ENCODE peak calls at places on chromosomes 7 and 10, in six cellular contexts. Q is dorsolateral prefrontal cortex, R is Panc1, S is brain microvascular endothelial cell, Y is RWPE1, C is PC-3. Z is an unnamed sample.
A peak's percentile ranks its signal among the peaks of the same experiment; 100 is the strongest.

GRCh38 chr10:73576178-73576889 is 14.8 kb downstream of the USP54 start:
- DNase-seq in Q (no peak), Y (no peak), S (peak; percentile 48), C (peak; percentile 98), R (no peak), Z (no peak)

GRCh38 chr10:101236376-101237079 is 7.3 kb upstream of the LBX1 start:
- DNase-seq in Q (no peak), Y (no peak), C (no peak), R (no peak), S (no peak), Z (no peak)

GRCh38 chr7:27971171-27971570 is 209.4 kb downstream of the JAZF1 start:
- DNase-seq in R (no peak), Y (no peak), Q (no peak), C (no peak), S (no peak), Z (no peak)

GRCh38 chr7:45416846-45417245 is 157.3 kb upstream of the ADCY1 start:
- DNase-seq in S (no peak), Y (no peak), Q (no peak), C (no peak), R (no peak), Z (no peak)

GRCh38 chr10:98536551-98536950 is 89.8 kb upstream of the HPS1 start:
- DNase-seq in C (peak; percentile 62), Q (no peak), S (no peak), R (peak; percentile 4), Y (no peak), Z (no peak)

GRCh38 chr7:43792471-43792870 is 34.0 kb downstream of the BLVRA start:
- DNase-seq in Y (no peak), Q (no peak), R (no peak), S (no peak), C (no peak), Z (no peak)

GRCh38 chr7:7183061-7183832 is 903 bp downstream of the C1GALT1 start:
- DNase-seq in R (no peak), Y (peak; percentile 53), Q (peak; percentile 15), S (peak; percentile 18), C (peak; percentile 34), Z (no peak)

GRCh38 chr7:92691578-92691977 is 101.4 kb upstream of the FAM133B start:
- DNase-seq in C (peak; percentile 81), S (peak; percentile 52), R (peak; percentile 61), Q (no peak), Y (peak; percentile 39), Z (no peak)

GRCh38 chr7:110090113-110090820 is 1000.7 kb upstream of the LRRN3 start:
- DNase-seq in Y (no peak), R (peak; percentile 17), C (peak; percentile 64), Q (no peak), S (peak; percentile 49), Z (no peak)
- TF ChIP-seq CTCF in Y (peak; percentile 28), R (peak; percentile 40), C (peak; percentile 60), Q (no peak), S (peak; percentile 71), Z (peak; percentile 54)

GRCh38 chr7:113504691-113505090 is 386.3 kb upstream of the SMIM30 start:
- DNase-seq in Q (no peak), S (no peak), R (no peak), Y (no peak), C (no peak), Z (no peak)
- TF ChIP-seq CTCF in Q (no peak), S (no peak), R (no peak), Y (no peak), C (no peak), Z (no peak)

DNA sequence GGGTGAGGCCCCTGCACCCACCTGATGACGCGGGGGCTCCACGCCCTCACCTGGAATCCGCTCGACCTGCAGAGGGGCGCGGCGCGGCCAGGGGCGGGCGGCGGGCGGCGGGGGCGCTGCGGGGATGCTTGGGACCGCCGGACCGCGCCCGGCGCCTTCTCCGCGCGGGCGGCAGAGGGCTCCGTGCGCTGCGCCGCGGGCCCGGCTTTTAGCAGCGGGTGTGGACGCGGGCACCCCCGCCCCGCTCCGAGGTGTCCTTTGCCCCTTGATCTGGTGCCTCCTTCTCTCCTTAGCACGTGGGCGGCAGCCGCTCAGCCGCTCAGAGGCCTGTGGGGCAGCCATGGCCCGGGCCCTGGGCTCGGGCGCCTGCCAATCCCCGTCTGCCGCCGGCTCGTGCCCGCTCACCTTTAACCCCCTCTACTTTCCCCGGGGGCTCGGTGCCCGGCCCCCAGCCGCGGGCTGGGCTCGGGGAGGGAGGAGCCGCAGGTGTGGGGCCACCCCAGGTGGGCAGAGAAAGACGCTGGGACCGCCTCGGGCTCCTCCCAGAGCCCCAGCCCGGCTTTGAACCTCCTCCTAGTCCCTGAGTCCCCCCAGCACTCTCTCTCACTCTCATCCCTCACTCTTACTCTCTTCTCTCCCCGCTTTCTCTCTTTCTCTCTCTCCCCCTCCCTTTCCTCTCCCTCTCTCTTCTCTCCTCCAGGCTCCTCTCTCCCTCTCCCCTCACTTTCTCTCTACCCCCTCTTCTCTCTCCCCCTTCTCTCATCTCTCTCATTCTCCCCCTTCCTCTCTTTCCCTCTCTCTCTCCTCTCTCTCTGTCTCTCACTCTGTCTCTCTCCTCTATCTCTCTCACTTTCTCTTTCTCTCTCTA is 19.7 kb upstream of the VPS37D start:
- DNase-seq in R (no peak), C (peak; percentile 10), S (no peak), Y (no peak), Q (no peak), Z (no peak)
- TF ChIP-seq CTCF in R (no peak), C (peak; percentile 16), S (no peak), Y (peak; percentile 63), Q (no peak), Z (no peak)

DNA sequence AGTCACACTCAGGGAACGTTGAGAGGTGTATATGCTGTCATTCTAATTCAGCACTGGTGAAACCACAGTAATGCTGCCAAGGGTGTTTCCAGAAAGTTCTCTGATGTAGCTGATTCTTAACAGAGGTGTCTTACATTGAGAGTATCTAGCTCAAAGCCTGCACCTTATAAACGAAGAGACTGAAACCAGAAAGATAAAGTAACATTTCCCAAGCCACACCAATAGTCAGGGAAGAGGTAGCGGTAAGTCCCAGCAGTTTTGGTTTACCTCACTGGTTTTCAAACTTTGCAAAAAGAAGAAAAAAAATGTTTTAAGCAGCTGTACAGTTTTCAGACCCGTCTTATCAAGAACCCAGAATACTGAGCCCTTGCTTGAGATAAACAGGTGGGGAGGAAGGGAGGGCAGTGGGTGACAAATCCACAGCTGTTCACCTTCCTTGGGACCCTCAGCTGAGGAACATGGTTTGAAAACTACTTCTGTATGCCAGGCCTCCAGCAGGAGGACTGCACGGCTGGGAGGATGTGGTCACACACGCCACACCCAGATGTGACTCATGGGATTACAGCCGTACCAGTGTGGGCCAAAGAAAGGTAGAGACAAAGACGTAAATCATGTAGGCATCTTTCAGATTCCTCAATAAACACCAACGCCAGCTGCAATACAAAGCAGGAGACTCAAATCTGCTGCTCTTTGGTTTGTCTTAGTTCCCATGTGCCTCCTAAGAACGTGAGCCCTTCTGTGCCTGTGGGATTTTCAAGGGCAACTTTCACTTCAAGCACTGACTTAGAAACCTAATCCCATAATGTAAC is 64.0 kb upstream of the GSDME start:
- DNase-seq in S (peak; percentile 88), C (peak; percentile 96), R (peak; percentile 80), Q (no peak), Y (peak; percentile 98), Z (no peak)
- TF ChIP-seq CTCF in S (peak; percentile 68), C (peak; percentile 14), R (no peak), Q (no peak), Y (no peak), Z (no peak)

DNA sequence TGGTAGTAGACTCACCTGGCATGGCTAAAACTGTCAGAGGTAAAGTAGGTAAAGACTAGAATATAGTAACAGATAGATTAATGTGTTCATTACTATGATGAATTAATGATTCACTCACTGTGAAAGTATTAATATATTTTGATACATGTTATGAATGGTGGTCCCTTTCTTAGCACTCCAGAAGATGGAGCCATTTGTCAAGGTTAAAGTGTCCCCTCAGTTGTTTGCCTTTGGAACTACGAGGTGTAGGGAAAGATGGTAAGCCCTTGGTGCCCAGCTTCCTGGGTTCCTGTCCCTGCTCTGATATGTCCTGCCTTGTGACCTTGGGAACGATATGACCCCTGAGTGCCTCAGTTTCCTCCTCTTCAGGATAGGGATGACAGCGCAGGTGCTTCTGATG is 49.4 kb downstream of the HTRA1 start:
- DNase-seq in Y (no peak), S (no peak), R (no peak), C (no peak), Q (no peak), Z (no peak)
- TF ChIP-seq CTCF in Y (no peak), S (no peak), R (no peak), C (no peak), Q (no peak), Z (no peak)

GRCh38 chr7:116593359-116594075 is 68.7 kb downstream of the CAV1 start:
- DNase-seq in Q (no peak), S (no peak), R (no peak), Y (no peak), C (no peak), Z (no peak)

GRCh38 chr7:116592445-116592844 is 67.6 kb downstream of the CAV1 start:
- DNase-seq in C (no peak), R (no peak), Y (no peak), S (no peak), Q (no peak), Z (no peak)

GRCh38 chr7:116588641-116589594 is 64.1 kb downstream of the CAV1 start:
- DNase-seq in Q (no peak), Y (peak; percentile 31), S (peak; percentile 44), C (peak; percentile 88), R (peak; percentile 48), Z (no peak)

GRCh38 chr7:116592041-116592355 is 67.2 kb downstream of the CAV1 start:
- DNase-seq in Y (no peak), S (no peak), C (no peak), Q (no peak), R (no peak), Z (no peak)

DNA sequence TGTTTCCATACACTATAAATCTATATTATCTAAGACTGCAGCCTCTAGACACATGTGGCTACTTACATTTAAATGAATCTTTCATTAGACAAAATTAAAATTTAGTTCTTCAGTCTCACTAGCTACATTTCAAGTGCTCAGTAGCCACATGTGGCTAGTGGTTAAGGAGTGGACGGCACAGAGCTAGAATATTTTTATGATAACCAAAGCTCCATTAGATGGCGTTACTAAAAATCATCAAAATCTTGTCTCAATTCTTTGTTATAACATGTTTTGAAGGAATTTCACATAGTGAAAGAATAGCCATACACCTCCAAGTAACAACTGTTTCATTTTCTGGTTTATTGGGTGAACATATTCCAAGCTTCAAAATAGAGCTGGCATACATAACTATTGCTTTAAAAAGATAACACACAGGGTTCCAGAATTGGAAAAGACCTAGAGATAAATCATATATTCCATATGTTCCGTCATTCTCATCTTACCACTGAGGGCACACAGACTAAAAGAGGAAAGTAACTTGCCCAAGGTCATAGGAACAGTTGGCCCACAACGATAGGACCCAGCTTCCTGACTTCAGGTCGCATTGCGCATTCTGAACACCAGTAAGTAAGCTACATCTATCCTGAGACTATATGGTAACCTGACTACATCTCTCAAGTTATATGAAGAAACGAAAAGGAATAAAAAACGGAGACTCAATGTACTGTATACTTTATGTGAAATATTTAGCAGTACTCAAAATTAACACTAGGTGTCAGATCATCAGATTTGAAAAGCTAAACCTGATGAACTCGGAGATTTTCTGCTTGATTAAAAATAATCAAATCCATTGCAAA is 66.6 kb downstream of the CAV1 start:
- DNase-seq in Y (peak; percentile 26), S (no peak), Q (no peak), C (peak; percentile 74), R (peak; percentile 45), Z (no peak)
- TF ChIP-seq CTCF in Y (peak; percentile 85), S (peak; percentile 41), Q (peak; percentile 82), C (peak; percentile 70), R (peak; percentile 68), Z (peak; percentile 81)

DNA sequence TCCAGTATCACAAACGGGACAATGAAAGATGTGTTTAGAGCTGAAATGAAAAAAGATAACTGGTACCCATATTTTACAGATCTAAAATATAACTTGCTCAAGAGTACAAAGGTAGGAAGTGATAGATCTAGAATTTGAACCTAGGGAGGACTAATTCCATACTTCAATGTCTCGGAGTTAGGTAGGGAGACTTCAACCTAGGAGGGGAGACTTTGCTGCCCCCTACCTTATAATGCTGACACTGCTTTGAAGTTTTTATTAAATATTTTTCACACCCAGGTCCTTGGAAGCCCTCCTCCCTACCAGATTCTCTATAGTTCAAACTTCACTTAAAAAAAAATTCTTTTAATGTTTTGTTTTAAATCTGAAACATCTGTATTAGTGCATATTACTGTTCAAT is 58.0 kb downstream of the MICU1 start:
- DNase-seq in S (no peak), Q (no peak), Y (peak; percentile 52), C (peak; percentile 48), R (peak; percentile 46), Z (no peak)
- TF ChIP-seq CTCF in S (peak; percentile 59), Q (peak; percentile 66), Y (peak; percentile 32), C (no peak), R (peak; percentile 69), Z (peak; percentile 56)